ENCODE peak calls at places on chromosomes 7 and 10, in five cellular contexts. One of them, this sample, is unnamed.

GRCh38 chr7:94510582-94511456 is 1.2 kb downstream of the CASD1 start:
- DNase-seq in endothelial cell of umbilical vein: peak
- DNase-seq in spleen: no peak
- DNase-seq in esophagus muscularis mucosa: no peak
- DNase-seq in prostate gland: peak
- DNase-seq in this sample: no peak

GRCh38 chr10:10794776-10795175 is 222.9 kb upstream of the CELF2 start:
- DNase-seq in spleen: no peak
- DNase-seq in prostate gland: no peak
- DNase-seq in esophagus muscularis mucosa: no peak
- DNase-seq in endothelial cell of umbilical vein: no peak
- DNase-seq in this sample: no peak

GRCh38 chr10:14578060-14578952 is 196.4 kb downstream of the FAM107B start:
- DNase-seq in spleen: no peak
- DNase-seq in esophagus muscularis mucosa: no peak
- DNase-seq in endothelial cell of umbilical vein: peak
- DNase-seq in prostate gland: no peak
- DNase-seq in this sample: no peak

GRCh38 chr10:116708386-116708785 is 34.0 kb downstream of the HSPA12A start:
- DNase-seq in prostate gland: no peak
- DNase-seq in endothelial cell of umbilical vein: no peak
- DNase-seq in esophagus muscularis mucosa: no peak
- DNase-seq in spleen: no peak
- DNase-seq in this sample: no peak

GRCh38 chr7:91310829-91311460 is 46.7 kb downstream of the FZD1 start:
- DNase-seq in esophagus muscularis mucosa: no peak
- DNase-seq in spleen: no peak
- DNase-seq in prostate gland: no peak
- DNase-seq in endothelial cell of umbilical vein: no peak
- DNase-seq in this sample: peak

GRCh38 chr7:135414850-135415439 is 95.0 kb downstream of the CNOT4 start:
- DNase-seq in esophagus muscularis mucosa: no peak
- DNase-seq in endothelial cell of umbilical vein: peak
- DNase-seq in prostate gland: no peak
- DNase-seq in spleen: no peak
- DNase-seq in this sample: no peak

GRCh38 chr10:34581871-34582532 is 233.1 kb downstream of the PARD3 start:
- DNase-seq in endothelial cell of umbilical vein: peak
- DNase-seq in prostate gland: no peak
- DNase-seq in spleen: no peak
- DNase-seq in esophagus muscularis mucosa: no peak
- DNase-seq in this sample: no peak

GRCh38 chr7:1925349-1925748 is 255.3 kb downstream of the ELFN1 start:
- DNase-seq in spleen: peak
- DNase-seq in esophagus muscularis mucosa: no peak
- DNase-seq in prostate gland: no peak
- DNase-seq in endothelial cell of umbilical vein: no peak
- DNase-seq in this sample: no peak

GRCh38 chr10:125157473-125157865 is 2.9 kb downstream of the CTBP2 start:
- DNase-seq in spleen: no peak
- DNase-seq in endothelial cell of umbilical vein: peak
- DNase-seq in esophagus muscularis mucosa: no peak
- DNase-seq in prostate gland: no peak
- DNase-seq in this sample: no peak

GRCh38 chr7:150753239-150753638 is 16.0 kb downstream of the GIMAP5 start:
- DNase-seq in prostate gland: no peak
- DNase-seq in endothelial cell of umbilical vein: no peak
- DNase-seq in esophagus muscularis mucosa: no peak
- DNase-seq in spleen: no peak
- DNase-seq in this sample: no peak

GRCh38 chr7:88688222-88688621 is 71.3 kb upstream of the ZNF804B start:
- DNase-seq in esophagus muscularis mucosa: no peak
- DNase-seq in endothelial cell of umbilical vein: no peak
- DNase-seq in prostate gland: no peak
- DNase-seq in spleen: no peak
- DNase-seq in this sample: no peak

GRCh38 chr10:93742633-93743349 is 14.9 kb upstream of the LGI1 start:
- DNase-seq in esophagus muscularis mucosa: no peak
- DNase-seq in spleen: no peak
- DNase-seq in prostate gland: no peak
- DNase-seq in endothelial cell of umbilical vein: no peak
- DNase-seq in this sample: no peak

GRCh38 chr7:35869810-35870209 is 69.0 kb downstream of the SEPTIN7 start:
- DNase-seq in prostate gland: no peak
- DNase-seq in endothelial cell of umbilical vein: no peak
- DNase-seq in spleen: no peak
- DNase-seq in esophagus muscularis mucosa: no peak
- DNase-seq in this sample: no peak

GRCh38 chr7:113143486-113144257 is 25.3 kb upstream of the SMIM30 start:
- DNase-seq in endothelial cell of umbilical vein: no peak
- DNase-seq in prostate gland: no peak
- DNase-seq in spleen: no peak
- DNase-seq in esophagus muscularis mucosa: no peak
- DNase-seq in this sample: no peak

GRCh38 chr10:78292987-78293865 is 259.6 kb downstream of the RPS24 start:
- DNase-seq in prostate gland: no peak
- DNase-seq in esophagus muscularis mucosa: no peak
- DNase-seq in endothelial cell of umbilical vein: no peak
- DNase-seq in spleen: peak
- DNase-seq in this sample: no peak

GRCh38 chr7:140867467-140868314 is 57.0 kb downstream of the BRAF start:
- DNase-seq in endothelial cell of umbilical vein: no peak
- DNase-seq in spleen: no peak
- DNase-seq in prostate gland: no peak
- DNase-seq in esophagus muscularis mucosa: no peak
- DNase-seq in this sample: no peak

GRCh38 chr7:22935269-22935668 is 78.7 kb downstream of the HYCC1 start:
- DNase-seq in esophagus muscularis mucosa: no peak
- DNase-seq in spleen: no peak
- DNase-seq in endothelial cell of umbilical vein: no peak
- DNase-seq in prostate gland: no peak
- DNase-seq in this sample: no peak

GRCh38 chr7:9125246-9125645 is 691.8 kb downstream of the NXPH1 start:
- DNase-seq in spleen: no peak
- DNase-seq in esophagus muscularis mucosa: no peak
- DNase-seq in endothelial cell of umbilical vein: no peak
- DNase-seq in prostate gland: no peak
- DNase-seq in this sample: no peak

DNA sequence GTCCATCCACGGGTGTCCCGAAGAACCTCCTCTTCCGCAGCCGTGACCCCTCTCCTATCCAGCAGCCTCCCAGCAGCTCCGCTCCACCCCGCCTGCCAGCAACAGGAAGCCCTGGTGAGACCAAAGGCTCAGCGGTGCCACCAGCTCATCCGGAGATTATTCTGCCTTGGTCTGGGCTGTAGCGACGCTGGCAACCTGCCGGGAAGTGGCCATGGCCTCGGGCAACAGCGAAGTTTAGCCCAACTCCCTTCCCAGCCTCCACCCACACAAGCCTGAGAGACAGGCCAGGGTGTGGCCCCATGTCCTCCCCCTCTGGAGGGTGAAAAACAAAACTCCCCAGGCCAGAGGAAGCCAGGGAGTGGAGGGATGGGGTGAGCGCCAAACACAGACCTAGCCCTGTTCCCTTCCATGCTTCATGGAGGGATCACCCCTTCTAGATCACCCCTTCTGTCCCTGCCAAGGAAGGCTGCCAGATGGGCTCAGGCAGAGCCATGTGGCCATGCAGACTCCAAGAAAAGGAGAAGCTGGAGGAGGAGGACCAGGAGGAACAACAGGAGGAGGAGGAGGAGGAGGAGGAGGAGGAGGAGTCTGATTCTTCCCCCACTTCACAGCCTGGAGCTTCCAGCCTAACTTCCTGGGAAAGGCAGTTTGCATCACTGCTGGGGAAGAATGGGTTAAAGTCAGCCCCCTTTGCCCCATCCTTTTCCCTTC is 924 bp downstream of the CALHM2 start:
- DNase-seq in prostate gland: no peak
- DNase-seq in endothelial cell of umbilical vein: peak
- DNase-seq in esophagus muscularis mucosa: peak
- DNase-seq in spleen: peak
- DNase-seq in this sample: peak
- TF ChIP-seq POLR2A in prostate gland: no peak
- TF ChIP-seq POLR2A in endothelial cell of umbilical vein: no peak
- TF ChIP-seq POLR2A in esophagus muscularis mucosa: no peak
- TF ChIP-seq POLR2A in spleen: no peak
- TF ChIP-seq POLR2A in this sample: no peak

GRCh38 chr10:90929179-90929578 is 8.3 kb upstream of the ANKRD1 start:
- DNase-seq in prostate gland: no peak
- DNase-seq in endothelial cell of umbilical vein: no peak
- DNase-seq in esophagus muscularis mucosa: no peak
- DNase-seq in spleen: no peak
- DNase-seq in this sample: no peak

GRCh38 chr10:90935581-90936292 is 14.8 kb upstream of the ANKRD1 start:
- DNase-seq in prostate gland: no peak
- DNase-seq in esophagus muscularis mucosa: no peak
- DNase-seq in spleen: no peak
- DNase-seq in endothelial cell of umbilical vein: peak
- DNase-seq in this sample: no peak

GRCh38 chr10:90927293-90927692 is 6.4 kb upstream of the ANKRD1 start:
- DNase-seq in spleen: no peak
- DNase-seq in endothelial cell of umbilical vein: no peak
- DNase-seq in prostate gland: no peak
- DNase-seq in esophagus muscularis mucosa: no peak
- DNase-seq in this sample: no peak

GRCh38 chr10:90930070-90930837 is 9.4 kb upstream of the ANKRD1 start:
- DNase-seq in spleen: no peak
- DNase-seq in endothelial cell of umbilical vein: peak
- DNase-seq in prostate gland: peak
- DNase-seq in esophagus muscularis mucosa: no peak
- DNase-seq in this sample: no peak

GRCh38 chr10:90930971-90931841 is 10.3 kb upstream of the ANKRD1 start:
- DNase-seq in endothelial cell of umbilical vein: peak
- DNase-seq in spleen: no peak
- DNase-seq in prostate gland: no peak
- DNase-seq in esophagus muscularis mucosa: no peak
- DNase-seq in this sample: no peak
- TF ChIP-seq POLR2AphosphoS5 in endothelial cell of umbilical vein: peak
- TF ChIP-seq POLR2AphosphoS5 in spleen: peak
- TF ChIP-seq POLR2AphosphoS5 in prostate gland: no peak
- TF ChIP-seq POLR2AphosphoS5 in esophagus muscularis mucosa: no peak
- TF ChIP-seq POLR2AphosphoS5 in this sample: no peak

GRCh38 chr10:31321396-31321941 is 2.5 kb downstream of the ZEB1 start:
- DNase-seq in spleen: peak
- DNase-seq in prostate gland: no peak
- DNase-seq in endothelial cell of umbilical vein: peak
- DNase-seq in esophagus muscularis mucosa: no peak
- DNase-seq in this sample: peak

GRCh38 chr10:31319602-31320178 is 674 bp downstream of the ZEB1 start:
- DNase-seq in prostate gland: no peak
- DNase-seq in endothelial cell of umbilical vein: no peak
- DNase-seq in spleen: peak
- DNase-seq in esophagus muscularis mucosa: no peak
- DNase-seq in this sample: no peak

GRCh38 chr10:31318854-31319601 is at the start of gene ZEB1:
- DNase-seq in spleen: peak
- DNase-seq in esophagus muscularis mucosa: peak
- DNase-seq in endothelial cell of umbilical vein: peak
- DNase-seq in prostate gland: peak
- DNase-seq in this sample: peak

GRCh38 chr10:31320598-31321211 is 1.7 kb downstream of the ZEB1 start:
- DNase-seq in endothelial cell of umbilical vein: peak
- DNase-seq in prostate gland: no peak
- DNase-seq in spleen: peak
- DNase-seq in esophagus muscularis mucosa: no peak
- DNase-seq in this sample: peak

GRCh38 chr10:31320179-31320597 is 1.2 kb downstream of the ZEB1 start:
- DNase-seq in endothelial cell of umbilical vein: no peak
- DNase-seq in esophagus muscularis mucosa: no peak
- DNase-seq in spleen: no peak
- DNase-seq in prostate gland: no peak
- DNase-seq in this sample: peak
- H3K27ac ChIP-seq in endothelial cell of umbilical vein: peak
- H3K27ac ChIP-seq in esophagus muscularis mucosa: peak
- H3K27ac ChIP-seq in spleen: peak
- H3K27ac ChIP-seq in prostate gland: peak
- H3K27ac ChIP-seq in this sample: peak

DNA sequence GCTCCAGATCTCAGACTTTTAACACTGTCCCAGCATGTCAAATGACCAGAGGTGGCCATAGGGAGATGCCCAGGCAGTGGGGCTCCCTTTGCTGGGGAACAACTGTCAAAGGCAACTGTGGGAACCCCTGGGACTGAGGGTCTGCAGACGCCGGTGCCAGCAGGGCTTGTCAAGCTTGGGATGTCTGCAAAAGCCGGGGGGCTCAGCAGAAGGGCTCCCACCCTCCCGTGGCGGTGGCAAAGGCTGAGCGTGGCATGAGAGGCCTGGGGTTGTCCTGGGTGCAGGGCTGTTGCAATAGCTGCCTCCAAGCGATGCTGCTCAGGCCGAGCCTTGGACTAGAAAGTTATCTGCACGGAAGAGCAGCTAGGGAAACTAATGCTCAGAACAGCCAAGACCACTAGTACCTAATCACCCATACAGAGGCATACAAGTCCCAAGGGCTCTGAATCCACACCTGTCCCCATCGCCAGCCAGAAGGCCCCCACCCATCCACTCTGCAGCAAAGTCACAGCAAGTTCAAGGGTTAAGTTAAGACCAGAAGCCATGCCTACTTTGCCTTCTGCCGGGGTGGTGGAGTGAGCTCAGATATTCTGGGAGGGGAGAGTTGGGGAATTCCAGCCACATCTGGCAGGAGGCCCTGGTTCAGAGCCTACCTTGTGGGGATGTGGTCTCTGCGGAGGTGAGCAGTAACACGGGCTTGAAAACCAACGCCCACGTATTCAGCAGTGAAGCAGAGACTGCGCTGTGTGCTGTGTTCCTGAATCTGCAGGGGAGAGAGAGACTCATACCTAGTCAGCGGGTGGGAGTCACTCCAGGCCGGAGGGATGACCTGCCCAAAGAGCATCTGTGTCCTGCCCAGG is 4.6 kb downstream of the SH2B2 start:
- DNase-seq in spleen: no peak
- DNase-seq in endothelial cell of umbilical vein: no peak
- DNase-seq in prostate gland: no peak
- DNase-seq in esophagus muscularis mucosa: no peak
- DNase-seq in this sample: no peak
- TF ChIP-seq POLR2A in spleen: no peak
- TF ChIP-seq POLR2A in endothelial cell of umbilical vein: no peak
- TF ChIP-seq POLR2A in prostate gland: no peak
- TF ChIP-seq POLR2A in esophagus muscularis mucosa: no peak
- TF ChIP-seq POLR2A in this sample: no peak

DNA sequence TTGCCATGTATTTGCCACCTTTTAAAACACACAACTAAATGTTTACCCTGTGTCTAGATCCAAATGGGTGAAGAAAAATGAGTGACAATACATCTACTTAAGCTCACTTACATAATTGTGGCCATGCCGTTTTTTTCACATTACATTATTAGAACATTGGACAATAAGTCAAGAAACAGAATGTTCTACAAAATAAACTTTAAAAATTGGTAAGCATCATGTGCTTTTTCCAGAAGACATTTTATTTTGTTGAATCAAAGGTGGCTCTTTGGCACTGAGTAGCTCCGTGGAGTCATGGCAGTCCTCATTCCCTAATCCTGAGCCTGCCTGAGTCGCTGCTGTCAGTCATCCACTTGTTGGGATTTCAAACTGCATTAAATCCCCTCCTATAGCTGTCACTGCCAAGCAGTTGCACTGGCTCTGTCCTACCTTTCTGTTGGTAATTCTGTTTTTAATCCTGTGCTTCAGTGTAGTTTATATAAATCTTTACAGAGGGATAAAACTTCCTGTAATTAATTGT is 32.3 kb downstream of the CAV1 start:
- DNase-seq in spleen: no peak
- DNase-seq in endothelial cell of umbilical vein: no peak
- DNase-seq in prostate gland: no peak
- DNase-seq in esophagus muscularis mucosa: no peak
- DNase-seq in this sample: no peak
- TF ChIP-seq POLR2AphosphoS5 in spleen: no peak
- TF ChIP-seq POLR2AphosphoS5 in endothelial cell of umbilical vein: peak
- TF ChIP-seq POLR2AphosphoS5 in prostate gland: no peak
- TF ChIP-seq POLR2AphosphoS5 in esophagus muscularis mucosa: peak
- TF ChIP-seq POLR2AphosphoS5 in this sample: no peak